ENCODE peak calls at places on chromosome 19, in ten cellular contexts. R, U, Y, T, V, N, D, E, Z and I are unnamed samples.

GRCh38 chr19:7680606-7681335 is at the start of gene TRAPPC5:
- DNase-seq in R (peak; percentile 70), V (peak; percentile 71), E (peak; percentile 88), Y (no peak), T (peak; percentile 36), Z (peak; percentile 87), N (peak; percentile 84), U (peak; percentile 84), D (peak; percentile 95), I (peak; percentile 89)

GRCh38 chr19:8209965-8210659 is 942 bp downstream of the CERS4 start:
- DNase-seq in V (no peak), Z (no peak), T (no peak), N (no peak), U (no peak), Y (no peak), R (no peak), E (no peak), D (no peak), I (no peak)

GRCh38 chr19:13023666-13024065 is 28.4 kb downstream of the NFIX start:
- DNase-seq in V (no peak), N (no peak), U (no peak), Y (no peak), Z (no peak), R (no peak), D (no peak), T (no peak), E (no peak), I (no peak)

GRCh38 chr19:40235238-40236025 is 8.9 kb upstream of the CCNP start:
- DNase-seq in E (no peak), V (no peak), D (no peak), N (no peak), U (no peak), R (no peak), Z (no peak), Y (no peak), T (no peak), I (no peak)

GRCh38 chr19:6464070-6464873 is at the start of gene CRB3:
- DNase-seq in N (no peak), Z (no peak), V (peak; percentile 20), R (peak; percentile 14), T (no peak), E (peak; percentile 77), U (peak; percentile 35), D (no peak), Y (no peak), I (no peak)

GRCh38 chr19:55156202-55157063 is 1.1 kb downstream of the TNNI3 start:
- DNase-seq in Y (no peak), E (no peak), N (no peak), Z (peak; percentile 63), V (no peak), D (peak; percentile 81), R (no peak), U (peak; percentile 38), T (no peak), I (peak; percentile 55)

GRCh38 chr19:34260771-34261173 is 6.4 kb downstream of the GARRE1 start:
- DNase-seq in T (no peak), Z (no peak), V (no peak), E (no peak), U (no peak), N (no peak), D (no peak), Y (no peak), R (no peak), I (no peak)

GRCh38 chr19:4368128-4368820 is 24.9 kb downstream of the MPND start:
- DNase-seq in R (no peak), Y (no peak), T (no peak), D (no peak), E (no peak), V (no peak), N (no peak), U (no peak), Z (no peak), I (peak; percentile 61)

GRCh38 chr19:16068696-16069259 is 7.5 kb upstream of the TPM4 start:
- DNase-seq in U (no peak), N (no peak), Z (no peak), D (no peak), R (no peak), Y (no peak), E (peak; percentile 10), T (no peak), V (no peak), I (no peak)

GRCh38 chr19:12665281-12665573 is 1.3 kb downstream of the MAN2B1 start:
- DNase-seq in V (peak; percentile 28), Y (no peak), T (no peak), Z (no peak), R (no peak), N (peak; percentile 78), E (peak; percentile 65), D (peak; percentile 61), U (peak; percentile 80), I (no peak)

GRCh38 chr19:42349378-42350107 is 24.1 kb downstream of the MEGF8 start:
- DNase-seq in D (no peak), V (no peak), R (no peak), T (no peak), N (no peak), Y (no peak), E (no peak), U (no peak), Z (no peak), I (no peak)

GRCh38 chr19:2547033-2547680 is 71.2 kb downstream of the GADD45B start:
- DNase-seq in D (peak; percentile 18), Y (no peak), V (no peak), R (no peak), N (no peak), T (no peak), E (no peak), U (no peak), Z (no peak), I (no peak)

GRCh38 chr19:40549007-40549708 is 27.5 kb upstream of the SHKBP1 start:
- DNase-seq in T (no peak), Z (peak; percentile 78), U (peak; percentile 74), Y (no peak), D (peak; percentile 79), E (peak; percentile 77), N (peak; percentile 55), R (peak; percentile 54), V (peak; percentile 53), I (peak; percentile 73)

GRCh38 chr19:42683917-42684513 is 56.3 kb downstream of the PSG3 start:
- DNase-seq in E (no peak), T (no peak), N (peak; percentile 7), D (no peak), V (no peak), Z (peak; percentile 18), U (peak; percentile 26), R (no peak), Y (no peak), I (peak; percentile 68)

GRCh38 chr19:11264452-11265176 is 2.3 kb upstream of the DOCK6 start:
- DNase-seq in E (no peak), T (no peak), Y (no peak), Z (peak; percentile 32), U (no peak), N (no peak), R (no peak), V (no peak), D (peak; percentile 58), I (peak; percentile 92)

GRCh38 chr19:53991224-53992113 is at the start of gene CACNG6:
- DNase-seq in U (no peak), D (no peak), E (no peak), Z (peak; percentile 74), Y (no peak), T (no peak), R (no peak), N (no peak), V (no peak), I (peak; percentile 67)

GRCh38 chr19:48417436-48417835 is 24.0 kb downstream of the GRIN2D start:
- DNase-seq in R (no peak), Y (no peak), E (no peak), Z (no peak), V (no peak), T (no peak), D (peak; percentile 38), N (no peak), U (no peak), I (no peak)

GRCh38 chr19:20423381-20424207 is 142.0 kb downstream of the ZNF737 start:
- DNase-seq in E (no peak), N (peak; percentile 48), U (peak; percentile 41), V (peak; percentile 4), D (peak; percentile 70), Y (no peak), T (no peak), R (no peak), Z (peak; percentile 74), I (peak; percentile 73)

GRCh38 chr19:3857449-3858003 is 11.3 kb downstream of the ZFR2 start:
- DNase-seq in D (no peak), E (no peak), R (no peak), Z (no peak), N (no peak), V (no peak), T (no peak), Y (no peak), U (no peak), I (no peak)

GRCh38 chr19:12720851-12721655 is 2.7 kb downstream of the TNPO2 start:
- DNase-seq in Y (no peak), D (peak; percentile 59), U (peak; percentile 45), N (peak; percentile 44), T (no peak), E (no peak), Z (no peak), V (no peak), R (no peak), I (peak; percentile 43)

GRCh38 chr19:49689133-49690072 is at the start of gene ADM5:
- DNase-seq in R (no peak), E (no peak), V (no peak), N (no peak), U (peak; percentile 31), Z (peak; percentile 69), D (peak; percentile 74), Y (no peak), T (no peak), I (peak; percentile 68)

GRCh38 chr19:7109678-7110289 is 40.3 kb downstream of the ZNF557 start:
- DNase-seq in V (no peak), E (no peak), N (no peak), Z (no peak), U (no peak), T (no peak), Y (no peak), R (no peak), D (no peak), I (no peak)

GRCh38 chr19:2148482-2149135 is 2.8 kb downstream of the AP3D1 start:
- DNase-seq in Y (no peak), Z (no peak), V (no peak), T (no peak), R (no peak), E (no peak), U (no peak), N (no peak), D (no peak), I (no peak)

GRCh38 chr19:49766938-49767315 is at the start of gene AP2A1:
- DNase-seq in R (no peak), D (no peak), V (no peak), E (no peak), Z (no peak), T (no peak), N (no peak), Y (no peak), U (no peak), I (no peak)

GRCh38 chr19:51702754-51703654 is 9.9 kb downstream of the SPACA6 start:
- DNase-seq in E (peak; percentile 56), T (no peak), Z (no peak), Y (no peak), R (no peak), N (no peak), V (no peak), U (no peak), D (peak; percentile 50), I (no peak)

GRCh38 chr19:11268783-11269267 is 6.5 kb upstream of the DOCK6 start:
- DNase-seq in V (no peak), R (no peak), E (no peak), T (no peak), Y (no peak), D (peak; percentile 85), Z (peak; percentile 72), U (no peak), N (no peak), I (peak; percentile 100)

GRCh38 chr19:43316591-43317319 is 36.7 kb upstream of the CD177 start:
- DNase-seq in Y (no peak), E (no peak), Z (peak; percentile 81), U (no peak), N (no peak), V (no peak), T (no peak), D (no peak), R (no peak), I (peak; percentile 20)

GRCh38 chr19:34397853-34398252 is 6.3 kb upstream of the PDCD2L start:
- DNase-seq in Z (no peak), U (no peak), Y (no peak), D (no peak), R (no peak), E (no peak), V (no peak), T (no peak), N (no peak), I (no peak)